ENCODE peak calls at places on chromosomes 1 and 21, in seven cellular contexts. G is upper lobe of left lung; X is CD8-positive, alpha-beta T cell; V is A549; J is lower leg skin; Q is pancreas; Z is fibroblast of mammary gland. H is an unnamed sample.

GRCh38 chr1:243454328-243454997 is 198.6 kb downstream of the SDCCAG8 start:
- DNase-seq in G (no peak), X (no peak), V (no peak), J (no peak), Q (no peak), Z (no peak), H (no peak)

GRCh38 chr1:116879478-116880133 is 30.1 kb upstream of the PTGFRN start:
- DNase-seq in G (peak), X (no peak), V (no peak), J (no peak), Q (peak), Z (no peak), H (no peak)

GRCh38 chr1:205356424-205357151 is at the start of gene KLHDC8A:
- DNase-seq in G (peak), X (no peak), V (no peak), J (no peak), Q (no peak), Z (no peak), H (no peak)

GRCh38 chr1:183734600-183735036 is 70.3 kb upstream of the RGL1 start:
- DNase-seq in G (no peak), X (no peak), V (no peak), J (peak), Q (no peak), Z (peak), H (no peak)

GRCh38 chr21:45888361-45889009 is 93.1 kb upstream of the COL6A1 start:
- DNase-seq in G (peak), X (no peak), V (no peak), J (no peak), Q (no peak), Z (no peak), H (no peak)

GRCh38 chr21:45076245-45076661 is 1.9 kb downstream of the ADARB1 start:
- DNase-seq in G (no peak), X (no peak), V (no peak), J (no peak), Q (no peak), Z (no peak), H (no peak)

GRCh38 chr1:20448626-20449215 is 37.3 kb downstream of the CAMK2N1 start:
- DNase-seq in G (peak), X (no peak), V (no peak), J (no peak), Q (no peak), Z (no peak), H (peak)

GRCh38 chr21:31509108-31510017 is 150.1 kb upstream of the SOD1 start:
- DNase-seq in G (no peak), X (peak), V (peak), J (peak), Q (no peak), Z (peak), H (no peak)

GRCh38 chr1:43978551-43979260 is at the start of gene B4GALT2:
- DNase-seq in G (peak), X (no peak), V (no peak), J (no peak), Q (peak), Z (peak), H (peak)

GRCh38 chr1:18705811-18706210 is 75.2 kb downstream of the PAX7 start:
- DNase-seq in G (no peak), X (no peak), V (no peak), J (no peak), Q (no peak), Z (no peak), H (no peak)

GRCh38 chr1:170313306-170313705 is 167.5 kb downstream of the NTMT2 start:
- DNase-seq in G (no peak), X (no peak), V (no peak), J (no peak), Q (no peak), Z (no peak), H (no peak)

GRCh38 chr1:176638713-176639112 is 175.7 kb downstream of the PAPPA2 start:
- DNase-seq in G (no peak), X (no peak), V (no peak), J (no peak), Q (no peak), Z (no peak), H (no peak)

GRCh38 chr1:92087542-92087941 is 7.4 kb downstream of the BTBD8 start:
- DNase-seq in G (no peak), X (no peak), V (no peak), J (no peak), Q (no peak), Z (peak), H (no peak)

GRCh38 chr1:43858324-43858723 is 75.3 kb upstream of the ARTN start:
- DNase-seq in G (no peak), X (no peak), V (no peak), J (no peak), Q (no peak), Z (peak), H (peak)

GRCh38 chr1:230307213-230307612 is 118.9 kb downstream of the PGBD5 start:
- DNase-seq in G (no peak), X (no peak), V (no peak), J (no peak), Q (no peak), Z (no peak), H (no peak)

GRCh38 chr1:6265173-6265572 is 4.3 kb upstream of the GPR153 start:
- DNase-seq in G (no peak), X (no peak), V (no peak), J (no peak), Q (peak), Z (no peak), H (no peak)

GRCh38 chr1:172971241-172971640 is 79.5 kb downstream of the TNFSF18 start:
- DNase-seq in G (no peak), X (no peak), V (no peak), J (peak), Q (no peak), Z (no peak), H (no peak)

GRCh38 chr1:181083842-181084605 is 4.5 kb upstream of the IER5 start:
- DNase-seq in G (no peak), X (peak), V (no peak), J (peak), Q (peak), Z (peak), H (peak)

GRCh38 chr1:59061876-59062275 is 235.0 kb upstream of the FGGY start:
- DNase-seq in G (no peak), X (no peak), V (no peak), J (peak), Q (no peak), Z (peak), H (no peak)

GRCh38 chr1:237868814-237869600 is 21.7 kb downstream of the ZP4 start:
- DNase-seq in G (no peak), X (no peak), V (no peak), J (no peak), Q (no peak), Z (no peak), H (no peak)

DNA sequence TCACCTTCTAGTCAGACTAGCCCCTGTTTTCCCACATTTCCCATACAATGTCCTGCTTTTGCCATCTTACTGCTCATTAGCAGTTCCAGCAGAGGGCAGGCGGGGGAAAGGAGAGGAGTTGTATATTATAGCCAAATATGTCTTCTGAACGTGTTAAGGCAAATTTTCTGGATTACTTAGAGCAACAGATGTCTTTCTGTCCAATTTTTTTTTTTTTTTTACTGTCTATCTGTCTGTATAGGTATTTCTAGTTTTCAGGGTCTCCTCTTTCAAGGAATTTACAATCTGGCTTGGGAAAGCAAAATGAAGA is 30.0 kb upstream of the DDAH1 start:
- DNase-seq in G (no peak), X (no peak), V (no peak), J (no peak), Q (no peak), Z (peak), H (no peak)
- TF ChIP-seq CTCF in G (no peak), X (no peak), V (peak), J (no peak), Q (no peak), Z (peak), H (peak)

GRCh38 chr1:89310976-89311375 is 38.3 kb upstream of the GBP5 start:
- DNase-seq in G (no peak), X (no peak), V (no peak), J (no peak), Q (no peak), Z (no peak), H (no peak)
- H3K4me3 ChIP-seq in G (peak), X (no peak), V (no peak), J (no peak), Q (no peak), Z (no peak), H (no peak)

GRCh38 chr1:185412385-185413074 is 95.5 kb upstream of the IVNS1ABP start:
- DNase-seq in G (no peak), X (no peak), V (no peak), J (peak), Q (no peak), Z (no peak), H (no peak)
- TF ChIP-seq CTCF in G (no peak), X (no peak), V (no peak), J (no peak), Q (no peak), Z (no peak), H (no peak)

GRCh38 chr1:201113451-201114244 is 1.4 kb upstream of the CACNA1S start:
- DNase-seq in G (no peak), X (no peak), V (no peak), J (no peak), Q (no peak), Z (no peak), H (no peak)
- H3K4me3 ChIP-seq in G (peak), X (peak), V (peak), J (no peak), Q (no peak), Z (no peak), H (peak)

DNA sequence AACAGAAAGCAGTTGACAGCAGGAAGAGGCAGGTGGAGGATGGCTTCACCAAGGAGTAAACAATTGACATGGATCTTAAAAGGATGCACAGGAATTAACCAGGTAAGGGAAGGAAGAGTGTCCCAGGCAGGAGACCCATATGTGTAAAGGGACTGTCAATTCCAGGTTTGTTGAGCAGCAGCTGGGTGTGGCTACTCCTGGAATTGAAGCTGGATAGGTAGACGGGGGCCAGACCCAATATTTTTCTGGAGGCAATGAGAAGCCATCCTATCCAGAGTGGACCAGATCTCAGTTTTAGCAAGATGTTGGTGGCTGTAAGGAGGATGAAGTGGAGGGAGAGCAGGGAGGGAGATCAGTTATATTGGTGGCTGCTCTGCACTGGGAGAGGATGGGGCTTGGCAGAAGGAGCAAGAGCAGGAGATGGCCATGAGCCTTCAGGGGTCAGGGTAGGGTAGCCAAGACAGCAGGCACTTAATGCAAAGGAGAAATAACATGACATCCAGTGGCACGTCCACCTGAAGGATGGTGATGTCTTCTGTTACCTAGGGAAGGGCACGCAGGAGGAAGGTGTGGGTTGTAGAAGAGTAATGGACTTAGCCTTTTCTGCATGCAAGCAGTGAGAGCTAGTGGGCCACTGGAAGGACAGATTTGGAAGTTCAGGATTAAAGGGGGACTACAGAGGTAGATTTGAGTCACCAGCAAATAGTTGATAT is 146.7 kb upstream of the HMGB4 start:
- DNase-seq in G (no peak), X (no peak), V (no peak), J (no peak), Q (no peak), Z (no peak), H (no peak)
- TF ChIP-seq CTCF in G (no peak), X (no peak), V (no peak), J (no peak), Q (no peak), Z (no peak), H (no peak)

DNA sequence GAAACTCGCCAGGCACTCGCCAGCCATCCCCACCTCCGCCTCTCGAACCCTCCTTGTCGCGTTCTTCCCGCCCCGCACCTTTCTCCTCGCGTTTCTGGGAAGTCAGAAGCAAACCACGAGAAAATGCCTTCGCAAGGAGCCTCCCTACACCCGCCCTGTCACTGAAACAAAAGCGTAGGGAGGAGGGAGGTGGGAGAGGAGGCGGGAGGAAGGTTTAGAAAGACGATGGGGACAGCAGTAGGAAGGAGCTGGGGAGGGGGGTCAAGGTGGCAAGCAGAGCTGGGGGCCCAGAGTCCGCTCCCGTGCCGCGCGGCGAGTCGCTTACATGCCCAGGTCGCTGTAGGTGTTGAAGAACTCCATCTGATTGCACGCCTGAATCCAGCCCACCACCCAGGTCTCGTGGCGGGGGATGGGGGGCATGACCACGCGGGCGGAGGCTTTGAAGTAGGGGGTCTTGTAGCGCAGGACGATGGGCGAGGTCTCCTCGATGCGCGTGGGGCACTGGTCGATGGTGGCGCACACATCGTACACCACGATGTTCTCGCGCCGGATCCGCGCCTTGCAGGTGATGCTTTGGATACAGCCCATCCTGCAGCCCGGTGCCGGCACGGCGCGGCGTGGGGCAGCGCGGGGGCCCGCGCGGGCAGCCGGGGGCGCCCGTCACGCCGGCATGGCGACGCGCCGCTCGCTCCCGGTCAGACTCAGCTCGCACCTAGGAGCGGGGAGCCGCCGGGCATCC is 971 bp downstream of the FAM78B start:
- DNase-seq in G (peak), X (no peak), V (no peak), J (no peak), Q (peak), Z (peak), H (no peak)
- H3K4me3 ChIP-seq in G (peak), X (peak), V (peak), J (peak), Q (peak), Z (peak), H (peak)

GRCh38 chr1:38014724-38015424 is 2.3 kb downstream of the UTP11 start:
- DNase-seq in G (no peak), X (no peak), V (no peak), J (no peak), Q (no peak), Z (no peak), H (peak)

GRCh38 chr1:38009841-38010180 is 2.7 kb upstream of the UTP11 start:
- DNase-seq in G (no peak), X (no peak), V (no peak), J (no peak), Q (no peak), Z (no peak), H (peak)

GRCh38 chr1:38015978-38016640 is 3.6 kb downstream of the UTP11 start:
- DNase-seq in G (no peak), X (no peak), V (no peak), J (no peak), Q (no peak), Z (no peak), H (peak)

GRCh38 chr1:38013027-38013588 is 574 bp downstream of the UTP11 start:
- DNase-seq in G (no peak), X (no peak), V (no peak), J (no peak), Q (no peak), Z (peak), H (no peak)

DNA sequence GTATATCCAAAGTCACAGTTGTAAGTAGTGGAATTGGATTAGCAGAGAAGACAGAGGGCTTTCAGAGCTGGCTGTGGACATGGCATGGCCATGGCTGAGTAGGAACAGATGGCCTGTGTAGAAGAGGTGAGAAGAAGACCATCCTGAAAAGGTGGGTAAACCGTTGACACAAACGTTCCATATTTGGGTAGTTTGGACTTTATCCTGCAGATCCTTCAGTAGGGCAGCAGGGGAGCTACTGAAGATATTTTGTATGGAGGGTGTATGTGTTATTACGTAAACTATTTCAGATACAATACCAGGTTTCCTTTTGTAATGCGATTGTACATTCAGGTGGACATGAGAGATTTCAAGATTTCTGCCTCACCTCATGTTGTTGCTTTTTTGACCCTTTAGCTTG is 1.6 kb downstream of the UTP11 start:
- DNase-seq in G (no peak), X (no peak), V (no peak), J (no peak), Q (no peak), Z (no peak), H (no peak)
- TF ChIP-seq CTCF in G (no peak), X (no peak), V (no peak), J (no peak), Q (no peak), Z (peak), H (no peak)

H was measured in upper lobe of right lung.